ENCODE peak calls at places on chromosome 20, in ten cellular contexts. One of them, this sample, is unnamed. For H3K9me3 and H3K4me1, the result is how much of the 10 kb centered on the place peaks cover.

GRCh38 chr20:37111926-37112455 is 16.2 kb upstream of the RBL1 start:
- DNase-seq in endodermal cell: no peak
- DNase-seq in GM23248: peak
- DNase-seq in H9: no peak
- DNase-seq in heart right ventricle: no peak
- DNase-seq in Peyer's patch: no peak
- DNase-seq in pancreas: no peak
- DNase-seq in colonic mucosa: no peak
- DNase-seq in fibroblast of lung: no peak
- DNase-seq in stomach: no peak
- DNase-seq in this sample: no peak

GRCh38 chr20:59692139-59692538 is 87.8 kb downstream of the PHACTR3 start:
- DNase-seq in colonic mucosa: no peak
- DNase-seq in H9: no peak
- DNase-seq in pancreas: no peak
- DNase-seq in heart right ventricle: peak
- DNase-seq in Peyer's patch: no peak
- DNase-seq in endodermal cell: no peak
- DNase-seq in stomach: no peak
- DNase-seq in fibroblast of lung: no peak
- DNase-seq in GM23248: no peak
- DNase-seq in this sample: no peak

GRCh38 chr20:37901667-37902503 is 1.0 kb upstream of the VSTM2L start:
- DNase-seq in colonic mucosa: peak
- DNase-seq in pancreas: no peak
- DNase-seq in endodermal cell: peak
- DNase-seq in stomach: peak
- DNase-seq in Peyer's patch: peak
- DNase-seq in H9: peak
- DNase-seq in GM23248: peak
- DNase-seq in fibroblast of lung: peak
- DNase-seq in heart right ventricle: no peak
- DNase-seq in this sample: no peak

GRCh38 chr20:57654363-57654997 is 34.3 kb upstream of the ZBP1 start:
- DNase-seq in colonic mucosa: peak
- DNase-seq in endodermal cell: peak
- DNase-seq in stomach: peak
- DNase-seq in fibroblast of lung: peak
- DNase-seq in Peyer's patch: peak
- DNase-seq in pancreas: peak
- DNase-seq in H9: peak
- DNase-seq in GM23248: peak
- DNase-seq in heart right ventricle: no peak
- DNase-seq in this sample: no peak

GRCh38 chr20:4891364-4891763 is 109.9 kb downstream of the SLC23A2 start:
- DNase-seq in fibroblast of lung: no peak
- DNase-seq in heart right ventricle: no peak
- DNase-seq in GM23248: no peak
- DNase-seq in Peyer's patch: no peak
- DNase-seq in endodermal cell: peak
- DNase-seq in stomach: no peak
- DNase-seq in H9: no peak
- DNase-seq in colonic mucosa: no peak
- DNase-seq in pancreas: no peak
- DNase-seq in this sample: no peak

GRCh38 chr20:14790771-14791517 is 453.5 kb upstream of the FLRT3 start:
- DNase-seq in heart right ventricle: no peak
- DNase-seq in colonic mucosa: no peak
- DNase-seq in H9: no peak
- DNase-seq in endodermal cell: no peak
- DNase-seq in pancreas: no peak
- DNase-seq in GM23248: peak
- DNase-seq in stomach: no peak
- DNase-seq in fibroblast of lung: peak
- DNase-seq in Peyer's patch: no peak
- DNase-seq in this sample: no peak

GRCh38 chr20:60787264-60787663 is 464.8 kb upstream of the CDH4 start:
- DNase-seq in heart right ventricle: no peak
- DNase-seq in endodermal cell: no peak
- DNase-seq in colonic mucosa: no peak
- DNase-seq in GM23248: peak
- DNase-seq in stomach: no peak
- DNase-seq in fibroblast of lung: no peak
- DNase-seq in H9: no peak
- DNase-seq in pancreas: no peak
- DNase-seq in Peyer's patch: no peak
- DNase-seq in this sample: no peak

GRCh38 chr20:50724851-50725721 is 6.3 kb upstream of the PARD6B start:
- DNase-seq in heart right ventricle: peak
- DNase-seq in pancreas: no peak
- DNase-seq in GM23248: peak
- DNase-seq in endodermal cell: peak
- DNase-seq in H9: peak
- DNase-seq in colonic mucosa: peak
- DNase-seq in Peyer's patch: no peak
- DNase-seq in fibroblast of lung: peak
- DNase-seq in stomach: peak
- DNase-seq in this sample: peak

GRCh38 chr20:15278041-15278440 is 940.6 kb upstream of the FLRT3 start:
- DNase-seq in GM23248: peak
- DNase-seq in colonic mucosa: no peak
- DNase-seq in Peyer's patch: no peak
- DNase-seq in stomach: no peak
- DNase-seq in endodermal cell: no peak
- DNase-seq in fibroblast of lung: no peak
- DNase-seq in H9: no peak
- DNase-seq in heart right ventricle: no peak
- DNase-seq in pancreas: no peak
- DNase-seq in this sample: no peak

GRCh38 chr20:49281059-49281912 is 3.4 kb upstream of the ZNFX1 start:
- DNase-seq in Peyer's patch: no peak
- DNase-seq in heart right ventricle: no peak
- DNase-seq in stomach: no peak
- DNase-seq in H9: peak
- DNase-seq in GM23248: peak
- DNase-seq in pancreas: no peak
- DNase-seq in fibroblast of lung: peak
- DNase-seq in endodermal cell: peak
- DNase-seq in colonic mucosa: peak
- DNase-seq in this sample: no peak
- H3K9me3 ChIP-seq in Peyer's patch: under half
- H3K9me3 ChIP-seq in heart right ventricle: under half
- H3K9me3 ChIP-seq in stomach: half or more
- H3K9me3 ChIP-seq in H9: under half
- H3K9me3 ChIP-seq in GM23248: under half
- H3K9me3 ChIP-seq in pancreas: under half
- H3K9me3 ChIP-seq in fibroblast of lung: under half
- H3K9me3 ChIP-seq in endodermal cell: under half
- H3K9me3 ChIP-seq in colonic mucosa: under half
- H3K9me3 ChIP-seq in this sample: under half

DNA sequence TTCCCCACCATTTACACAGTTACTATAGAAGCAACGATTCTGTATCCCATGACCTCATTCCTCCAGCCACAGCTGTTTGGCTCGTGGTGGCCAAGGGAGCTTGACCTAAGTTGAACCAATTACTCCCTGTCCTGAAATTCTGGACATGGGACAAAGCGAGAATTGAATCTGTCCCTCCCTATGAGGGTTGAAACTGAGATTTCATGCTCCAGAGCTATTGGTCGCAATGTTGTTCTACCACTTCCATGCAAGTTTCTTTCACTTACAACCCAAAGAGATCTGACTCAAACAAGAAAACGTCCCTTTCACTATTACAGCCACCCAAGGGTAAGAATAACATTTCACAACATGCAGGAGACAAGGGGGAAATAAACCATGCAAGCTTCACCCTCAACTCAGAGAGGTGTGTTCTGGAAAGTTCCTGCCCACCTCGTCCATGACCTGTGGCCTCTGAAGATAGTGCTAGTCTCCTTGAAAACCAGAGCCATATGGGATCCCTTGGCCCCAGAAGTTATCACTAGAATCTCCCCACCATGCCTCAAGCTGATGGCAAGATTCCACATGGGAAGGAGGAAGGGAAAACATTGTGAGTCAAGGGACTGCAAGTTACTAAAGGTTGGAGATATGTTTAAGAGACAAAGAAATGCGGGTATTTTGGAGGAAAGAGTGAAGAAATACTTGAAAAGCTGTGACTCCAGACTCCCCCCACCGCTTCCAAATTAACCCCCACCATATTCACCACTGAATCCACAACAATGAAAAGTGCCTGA is 74.5 kb upstream of the SRSF6 start:
- DNase-seq in endodermal cell: no peak
- DNase-seq in stomach: no peak
- DNase-seq in GM23248: peak
- DNase-seq in Peyer's patch: no peak
- DNase-seq in colonic mucosa: no peak
- DNase-seq in pancreas: no peak
- DNase-seq in fibroblast of lung: no peak
- DNase-seq in heart right ventricle: peak
- DNase-seq in H9: no peak
- DNase-seq in this sample: no peak
- H3K4me1 ChIP-seq in endodermal cell: under half
- H3K4me1 ChIP-seq in stomach: under half
- H3K4me1 ChIP-seq in GM23248: under half
- H3K4me1 ChIP-seq in Peyer's patch: under half
- H3K4me1 ChIP-seq in colonic mucosa: under half
- H3K4me1 ChIP-seq in pancreas: under half
- H3K4me1 ChIP-seq in fibroblast of lung: under half
- H3K4me1 ChIP-seq in heart right ventricle: under half
- H3K4me1 ChIP-seq in H9: under half
- H3K4me1 ChIP-seq in this sample: under half

GRCh38 chr20:2693286-2693995 is 861 bp downstream of the EBF4 start:
- DNase-seq in H9: peak
- DNase-seq in fibroblast of lung: peak
- DNase-seq in GM23248: peak
- DNase-seq in pancreas: peak
- DNase-seq in endodermal cell: peak
- DNase-seq in stomach: peak
- DNase-seq in heart right ventricle: peak
- DNase-seq in Peyer's patch: no peak
- DNase-seq in colonic mucosa: no peak
- DNase-seq in this sample: no peak

GRCh38 chr20:2691663-2692035 is 931 bp upstream of the EBF4 start:
- DNase-seq in colonic mucosa: no peak
- DNase-seq in GM23248: no peak
- DNase-seq in endodermal cell: peak
- DNase-seq in Peyer's patch: peak
- DNase-seq in H9: no peak
- DNase-seq in pancreas: no peak
- DNase-seq in heart right ventricle: no peak
- DNase-seq in stomach: no peak
- DNase-seq in fibroblast of lung: no peak
- DNase-seq in this sample: no peak

GRCh38 chr20:2692886-2693285 is 306 bp downstream of the EBF4 start:
- DNase-seq in Peyer's patch: peak
- DNase-seq in endodermal cell: peak
- DNase-seq in stomach: peak
- DNase-seq in pancreas: no peak
- DNase-seq in heart right ventricle: no peak
- DNase-seq in H9: no peak
- DNase-seq in colonic mucosa: no peak
- DNase-seq in GM23248: peak
- DNase-seq in fibroblast of lung: no peak
- DNase-seq in this sample: no peak

GRCh38 chr20:2691127-2691526 is 1.5 kb upstream of the EBF4 start:
- DNase-seq in H9: no peak
- DNase-seq in endodermal cell: no peak
- DNase-seq in pancreas: no peak
- DNase-seq in colonic mucosa: no peak
- DNase-seq in Peyer's patch: no peak
- DNase-seq in stomach: no peak
- DNase-seq in heart right ventricle: no peak
- DNase-seq in fibroblast of lung: no peak
- DNase-seq in GM23248: no peak
- DNase-seq in this sample: no peak

DNA sequence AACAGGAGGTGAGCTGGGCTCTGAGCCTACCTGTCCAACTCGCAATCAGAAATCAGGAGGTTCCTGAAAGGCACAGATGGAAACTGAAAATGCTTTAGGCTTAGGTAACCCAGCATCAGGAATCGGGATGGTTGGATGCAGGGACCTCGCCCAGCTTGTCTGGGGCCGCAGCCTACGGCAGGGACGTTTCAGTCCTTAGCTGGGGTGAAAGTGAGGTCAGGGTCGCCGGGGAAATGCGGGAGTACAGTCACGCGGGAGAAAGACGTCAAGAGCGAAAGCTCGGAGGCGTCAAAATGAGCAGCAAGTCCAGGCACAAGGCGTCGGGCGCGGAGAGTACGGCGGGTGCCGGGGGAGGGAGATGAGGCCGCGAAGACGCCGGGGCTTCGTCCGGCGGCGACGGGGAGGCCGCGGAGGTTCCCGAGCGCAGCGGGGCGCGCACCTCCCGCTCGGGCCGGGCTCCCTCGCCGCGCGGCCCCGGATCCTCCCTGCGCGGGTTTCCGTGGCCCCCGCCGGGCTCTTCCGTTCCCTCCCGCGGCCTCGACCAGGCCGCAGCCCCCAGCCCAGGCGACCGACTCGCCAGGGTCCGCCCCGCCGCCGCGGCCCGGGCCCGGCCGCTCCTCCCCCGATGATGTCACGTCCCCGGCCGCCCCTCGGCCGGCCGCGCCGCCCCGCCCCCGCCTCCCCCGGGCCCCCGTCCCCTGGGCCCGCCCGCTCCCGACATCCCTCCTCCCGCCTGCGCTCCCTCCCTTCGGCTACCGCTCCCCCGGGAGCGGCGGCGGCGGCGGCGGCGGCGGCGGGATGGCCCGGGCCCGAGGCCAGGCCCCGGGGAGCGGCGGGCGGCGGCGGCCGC is at the start of gene EBF4:
- DNase-seq in GM23248: peak
- DNase-seq in heart right ventricle: peak
- DNase-seq in Peyer's patch: peak
- DNase-seq in endodermal cell: peak
- DNase-seq in stomach: peak
- DNase-seq in fibroblast of lung: peak
- DNase-seq in H9: peak
- DNase-seq in colonic mucosa: no peak
- DNase-seq in pancreas: peak
- DNase-seq in this sample: peak
- H3K27ac ChIP-seq in GM23248: no peak
- H3K27ac ChIP-seq in heart right ventricle: peak
- H3K27ac ChIP-seq in Peyer's patch: peak
- H3K27ac ChIP-seq in endodermal cell: no peak
- H3K27ac ChIP-seq in stomach: peak
- H3K27ac ChIP-seq in fibroblast of lung: no peak
- H3K27ac ChIP-seq in H9: no peak
- H3K27ac ChIP-seq in colonic mucosa: peak
- H3K27ac ChIP-seq in pancreas: peak
- H3K27ac ChIP-seq in this sample: peak

DNA sequence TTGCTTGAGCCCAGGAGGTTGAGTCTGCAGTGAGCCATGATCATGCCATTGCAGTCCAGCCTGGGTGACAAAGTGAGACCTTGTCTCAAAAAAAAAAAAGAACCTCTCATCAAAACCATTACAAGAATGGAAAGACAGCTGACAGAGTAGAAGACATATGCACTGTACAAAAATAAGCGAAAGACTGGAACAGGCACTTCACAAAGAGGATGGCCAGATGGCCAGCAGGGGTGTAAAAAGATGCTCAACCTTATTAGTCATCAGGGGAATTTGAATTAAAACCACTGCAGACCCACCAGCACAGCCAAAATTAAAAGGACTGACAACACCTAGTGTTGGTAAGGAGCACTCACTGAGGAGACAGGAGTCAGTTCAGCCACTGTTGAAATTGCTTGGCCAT is 13.5 kb upstream of the TAF4 start:
- DNase-seq in pancreas: no peak
- DNase-seq in colonic mucosa: no peak
- DNase-seq in endodermal cell: no peak
- DNase-seq in heart right ventricle: no peak
- DNase-seq in stomach: no peak
- DNase-seq in fibroblast of lung: no peak
- DNase-seq in Peyer's patch: no peak
- DNase-seq in H9: no peak
- DNase-seq in GM23248: no peak
- DNase-seq in this sample: no peak
- H3K9me3 ChIP-seq in pancreas: under half
- H3K9me3 ChIP-seq in colonic mucosa: under half
- H3K9me3 ChIP-seq in endodermal cell: under half
- H3K9me3 ChIP-seq in heart right ventricle: under half
- H3K9me3 ChIP-seq in stomach: under half
- H3K9me3 ChIP-seq in fibroblast of lung: under half
- H3K9me3 ChIP-seq in Peyer's patch: under half
- H3K9me3 ChIP-seq in H9: under half
- H3K9me3 ChIP-seq in GM23248: under half
- H3K9me3 ChIP-seq in this sample: under half